ENCODE peak calls at places on chromosome 20, in four cellular contexts. A, J, I and C are unnamed samples.

GRCh38 chr20:63295422-63295821 is 2.4 kb downstream of the COL20A1 start:
- DNase-seq in A (no peak), J (no peak), I (no peak), C (no peak)

GRCh38 chr20:41616228-41616627 is 1.9 kb downstream of the CHD6 start:
- DNase-seq in A (no peak), J (no peak), I (peak; percentile 31), C (no peak)

GRCh38 chr20:5432030-5432429 is 115.3 kb upstream of the PROKR2 start:
- DNase-seq in A (no peak), J (no peak), I (no peak), C (no peak)

GRCh38 chr20:52192296-52193007 is 873 bp upstream of the ZFP64 start:
- DNase-seq in A (no peak), J (no peak), I (no peak), C (no peak)

GRCh38 chr20:58625585-58625984 is 25.5 kb upstream of the STX16 start:
- DNase-seq in A (no peak), J (no peak), I (no peak), C (no peak)

GRCh38 chr20:37381621-37382538 is 35.9 kb downstream of the SRC start:
- DNase-seq in A (no peak), J (no peak), I (no peak), C (no peak)

GRCh38 chr20:62774762-62775161 is 21.5 kb upstream of the MRGBP start:
- DNase-seq in A (no peak), J (no peak), I (no peak), C (no peak)

GRCh38 chr20:4014031-4014474 is 1.3 kb downstream of the RNF24 start:
- DNase-seq in A (no peak), J (no peak), I (peak; percentile 87), C (peak; percentile 64)

GRCh38 chr20:9255171-9255570 is 186.3 kb downstream of the PLCB4 start:
- DNase-seq in A (no peak), J (no peak), I (no peak), C (no peak)

GRCh38 chr20:18057106-18057993 is at the start of gene OVOL2:
- DNase-seq in A (no peak), J (no peak), I (no peak), C (peak; percentile 51)

GRCh38 chr20:45934587-45935415 is at the start of gene PCIF1:
- DNase-seq in A (peak; percentile 98), J (peak; percentile 98), I (peak; percentile 97), C (peak; percentile 99)

GRCh38 chr20:7392551-7392950 is 547.7 kb downstream of the HAO1 start:
- DNase-seq in A (no peak), J (no peak), I (no peak), C (peak; percentile 54)